ENCODE peak calls at places on chromosomes 5 and 9, in six cellular contexts. Q, K, F, E, J and V are unnamed samples.

GRCh38 chr9:69325409-69326212 is 596 bp downstream of the ENTREP1 start:
- DNase-seq in Q (peak; percentile 16), K (peak; percentile 29), F (no peak), E (no peak), J (no peak), V (peak; percentile 13)

GRCh38 chr5:91357012-91357634 is 26.0 kb downstream of the ARRDC3 start:
- DNase-seq in Q (no peak), K (peak; percentile 54), F (no peak), E (no peak), J (no peak), V (no peak)

GRCh38 chr9:122922713-122923112 is 8.6 kb downstream of the ZBTB26 start:
- DNase-seq in Q (no peak), K (no peak), F (no peak), E (no peak), J (no peak), V (no peak)

GRCh38 chr9:120936011-120936763 is 9.6 kb upstream of the TRAF1 start:
- DNase-seq in Q (peak; percentile 96), K (peak; percentile 95), F (peak; percentile 98), E (peak; percentile 97), J (peak; percentile 89), V (peak; percentile 81)

GRCh38 chr5:56102885-56103284 is 108.1 kb upstream of the IL6ST start:
- DNase-seq in Q (no peak), K (no peak), F (no peak), E (no peak), J (no peak), V (peak; percentile 19)

GRCh38 chr9:38315085-38315595 is 77.4 kb upstream of the ALDH1B1 start:
- DNase-seq in Q (no peak), K (no peak), F (no peak), E (no peak), J (no peak), V (no peak)

GRCh38 chr5:142015781-142016533 is 3.1 kb upstream of the GNPDA1 start:
- DNase-seq in Q (no peak), K (no peak), F (no peak), E (no peak), J (no peak), V (no peak)

GRCh38 chr9:33103381-33104110 is 27.1 kb upstream of the SMU1 start:
- DNase-seq in Q (no peak), K (no peak), F (no peak), E (no peak), J (no peak), V (no peak)

GRCh38 chr9:32395483-32396216 is 11.2 kb downstream of the ACO1 start:
- DNase-seq in Q (no peak), K (peak; percentile 58), F (peak; percentile 70), E (peak; percentile 78), J (peak; percentile 31), V (no peak)

GRCh38 chr9:88013051-88013450 is 38.7 kb upstream of the CDK20 start:
- DNase-seq in Q (no peak), K (no peak), F (no peak), E (no peak), J (no peak), V (no peak)

GRCh38 chr5:5665225-5666075 is 243.0 kb downstream of the ICE1 start:
- DNase-seq in Q (no peak), K (no peak), F (no peak), E (no peak), J (no peak), V (no peak)

GRCh38 chr5:67659288-67659687 is 462.7 kb upstream of the CD180 start:
- DNase-seq in Q (no peak), K (no peak), F (no peak), E (no peak), J (no peak), V (no peak)

GRCh38 chr5:179875741-179876667 is 17.4 kb upstream of the MRNIP start:
- DNase-seq in Q (no peak), K (no peak), F (no peak), E (no peak), J (no peak), V (no peak)

GRCh38 chr5:178230879-178231735 is 1.5 kb downstream of the PHYKPL start:
- DNase-seq in Q (peak; percentile 65), K (peak; percentile 87), F (peak; percentile 33), E (no peak), J (no peak), V (no peak)

GRCh38 chr5:76372320-76373054 is 30.6 kb upstream of the IQGAP2 start:
- DNase-seq in Q (no peak), K (no peak), F (no peak), E (no peak), J (peak; percentile 84), V (peak; percentile 96)

GRCh38 chr9:82606761-82607382 is 456.1 kb downstream of the RASEF start:
- DNase-seq in Q (peak; percentile 47), K (no peak), F (peak; percentile 60), E (peak; percentile 67), J (peak; percentile 65), V (peak; percentile 39)

GRCh38 chr5:168292783-168293696 is 1.6 kb downstream of the WWC1 start:
- DNase-seq in Q (no peak), K (no peak), F (no peak), E (no peak), J (no peak), V (no peak)

GRCh38 chr5:112203229-112203628 is 215.8 kb downstream of the EPB41L4A start:
- DNase-seq in Q (no peak), K (no peak), F (no peak), E (no peak), J (no peak), V (no peak)

GRCh38 chr9:4959028-4959427 is 26.0 kb upstream of the JAK2 start:
- DNase-seq in Q (no peak), K (no peak), F (no peak), E (no peak), J (no peak), V (peak; percentile 54)

GRCh38 chr5:175800656-175801081 is 70.7 kb upstream of the CPLX2 start:
- DNase-seq in Q (no peak), K (no peak), F (no peak), E (no peak), J (peak; percentile 74), V (peak; percentile 88)

GRCh38 chr5:4977421-4977820 is 162.7 kb upstream of the ADAMTS16 start:
- DNase-seq in Q (no peak), K (no peak), F (no peak), E (no peak), J (no peak), V (no peak)

GRCh38 chr5:140785905-140786686 is at the start of gene PCDHA1:
- DNase-seq in Q (no peak), K (no peak), F (no peak), E (no peak), J (peak; percentile 46), V (peak; percentile 25)

GRCh38 chr9:120396418-120396817 is 183.5 kb downstream of the CDK5RAP2 start:
- DNase-seq in Q (no peak), K (no peak), F (no peak), E (peak; percentile 46), J (no peak), V (no peak)

GRCh38 chr9:137705443-137705863 is 86.6 kb downstream of the EHMT1 start:
- DNase-seq in Q (peak; percentile 62), K (no peak), F (no peak), E (no peak), J (no peak), V (no peak)

GRCh38 chr9:133202688-133203453 is 6.2 kb downstream of the OBP2B start:
- DNase-seq in Q (no peak), K (no peak), F (no peak), E (no peak), J (no peak), V (no peak)

GRCh38 chr9:2663486-2663885 is 41.9 kb downstream of the VLDLR start:
- DNase-seq in Q (no peak), K (no peak), F (no peak), E (no peak), J (no peak), V (no peak)

GRCh38 chr5:94777163-94777885 is 158.9 kb downstream of the SLF1 start:
- DNase-seq in Q (no peak), K (no peak), F (no peak), E (no peak), J (no peak), V (no peak)

GRCh38 chr5:146208916-146209522 is 5.6 kb downstream of the RBM27 start:
- DNase-seq in Q (no peak), K (no peak), F (no peak), E (no peak), J (no peak), V (peak; percentile 4)

GRCh38 chr5:146203872-146204192 is 427 bp downstream of the RBM27 start:
- DNase-seq in Q (no peak), K (no peak), F (no peak), E (no peak), J (no peak), V (no peak)

GRCh38 chr5:146203011-146203871 is at the start of gene RBM27:
- DNase-seq in Q (peak; percentile 97), K (peak; percentile 95), F (peak; percentile 98), E (peak; percentile 99), J (peak; percentile 99), V (peak; percentile 99)

GRCh38 chr5:146205499-146206202 is 2.2 kb downstream of the RBM27 start:
- DNase-seq in Q (no peak), K (no peak), F (no peak), E (no peak), J (no peak), V (no peak)

GRCh38 chr5:146206257-146206656 is 2.9 kb downstream of the RBM27 start:
- DNase-seq in Q (no peak), K (no peak), F (no peak), E (no peak), J (no peak), V (no peak)
- TF ChIP-seq POLR2A in Q (no peak), K (no peak), F (no peak), E (no peak), J (no peak), V (no peak)

GRCh38 chr9:86664603-86665002 is 282.7 kb downstream of the GAS1 start:
- DNase-seq in Q (no peak), K (no peak), F (no peak), E (no peak), J (no peak), V (no peak)
- TF ChIP-seq POLR2A in Q (no peak), K (no peak), F (no peak), E (no peak), J (no peak), V (no peak)

DNA sequence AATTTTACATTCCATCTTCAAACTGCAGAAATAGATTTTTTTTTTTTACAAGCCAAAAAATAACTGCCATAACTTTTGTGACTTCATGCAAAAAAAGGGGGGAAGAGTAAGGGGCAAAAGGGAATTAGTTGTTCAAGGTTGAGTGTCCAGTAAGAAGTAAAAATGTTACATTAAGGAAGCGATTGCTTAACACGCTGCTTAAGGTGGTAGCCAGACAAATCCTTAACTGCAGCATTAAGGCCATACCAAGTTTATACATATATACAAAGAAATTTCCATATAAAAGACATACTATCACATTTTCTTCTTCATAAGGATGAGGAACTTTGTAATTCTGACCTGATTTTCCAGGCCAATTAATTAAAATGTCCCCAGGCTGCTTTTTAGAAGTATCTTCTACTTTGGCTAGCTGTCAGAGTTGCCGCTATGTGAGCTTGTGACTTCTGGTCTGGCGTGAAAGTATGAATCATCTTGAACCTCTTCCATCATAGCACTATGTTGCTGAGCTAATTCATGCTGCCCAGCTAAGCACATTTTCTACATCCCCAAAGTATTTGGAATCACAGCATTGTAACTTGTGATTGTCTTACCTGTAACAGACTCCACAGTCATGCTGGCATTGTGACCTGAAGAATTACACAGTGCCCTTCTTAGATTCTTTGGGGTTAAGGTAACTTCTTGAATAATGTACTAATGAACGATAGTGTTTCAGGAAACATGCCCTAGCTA is 40.0 kb downstream of the G3BP1 start:
- DNase-seq in Q (no peak), K (no peak), F (no peak), E (peak; percentile 65), J (no peak), V (peak; percentile 34)
- TF ChIP-seq POLR2A in Q (no peak), K (no peak), F (no peak), E (no peak), J (no peak), V (no peak)

GRCh38 chr5:97183930-97184213 is 825 bp upstream of the RIOK2 start:
- DNase-seq in Q (no peak), K (no peak), F (no peak), E (no peak), J (no peak), V (no peak)
- TF ChIP-seq POLR2A in Q (peak; percentile 0), K (no peak), F (no peak), E (no peak), J (no peak), V (no peak)